ENCODE peak calls at places on chromosomes 7 and 10, in seven cellular contexts. L is brain pericyte; M is stimulated activated CD8-positive, alpha-beta memory T cell treated with anti-CD3 and anti-CD28 coated beads, Interleukin-4, amount 100 ng/mL, for 4 hours; P is pancreas; Q is NCI-H1105 treated with DMSO at 0.1 percent for 48 hours; T is NCI-H2107; J is tibial nerve. A is an unnamed sample.

GRCh38 chr7:69844264-69844868 is 246.1 kb downstream of the AUTS2 start:
- DNase-seq in L (no peak), M (no peak), P (no peak), Q (no peak), T (no peak), J (no peak), A (no peak)

GRCh38 chr7:156017916-156018700 is 205.8 kb upstream of the SHH start:
- DNase-seq in L (no peak), M (no peak), P (no peak), Q (no peak), T (no peak), J (no peak), A (peak)

GRCh38 chr10:71810048-71810750 is 36.9 kb upstream of the VSIR start:
- DNase-seq in L (no peak), M (no peak), P (no peak), Q (no peak), T (no peak), J (no peak), A (no peak)

GRCh38 chr10:3423411-3423810 is 250.8 kb upstream of the PITRM1 start:
- DNase-seq in L (no peak), M (no peak), P (no peak), Q (no peak), T (no peak), J (no peak), A (no peak)

GRCh38 chr7:51013861-51014511 is 231.3 kb upstream of the GRB10 start:
- DNase-seq in L (no peak), M (no peak), P (no peak), Q (no peak), T (no peak), J (no peak), A (no peak)

GRCh38 chr10:118330295-118331076 is 11.6 kb downstream of the FAM204A start:
- DNase-seq in L (no peak), M (no peak), P (no peak), Q (no peak), T (no peak), J (no peak), A (no peak)

GRCh38 chr10:3805227-3805790 is 20.3 kb upstream of the KLF6 start:
- DNase-seq in L (no peak), M (no peak), P (no peak), Q (no peak), T (no peak), J (no peak), A (no peak)

GRCh38 chr7:4024133-4024532 is 658.0 kb upstream of the FOXK1 start:
- DNase-seq in L (no peak), M (no peak), P (no peak), Q (no peak), T (no peak), J (no peak), A (no peak)

GRCh38 chr7:157272351-157273207 is 64.2 kb upstream of the DNAJB6 start:
- DNase-seq in L (no peak), M (no peak), P (no peak), Q (no peak), T (no peak), J (no peak), A (no peak)

GRCh38 chr7:130752424-130752823 is 18.4 kb upstream of the KLF14 start:
- DNase-seq in L (no peak), M (no peak), P (no peak), Q (no peak), T (no peak), J (no peak), A (no peak)

GRCh38 chr10:82249141-82249540 is 374.1 kb downstream of the NRG3 start:
- DNase-seq in L (no peak), M (no peak), P (no peak), Q (no peak), T (no peak), J (no peak), A (no peak)

GRCh38 chr7:82270909-82271308 is 172.7 kb downstream of the CACNA2D1 start:
- DNase-seq in L (no peak), M (no peak), P (no peak), Q (no peak), T (no peak), J (no peak), A (no peak)

GRCh38 chr10:47033081-47033480 is 121.9 kb downstream of the PTPN20 start:
- DNase-seq in L (no peak), M (no peak), P (no peak), Q (no peak), T (no peak), J (no peak), A (peak)

GRCh38 chr7:41696323-41696916 is 6.5 kb downstream of the INHBA start:
- DNase-seq in L (peak), M (no peak), P (peak), Q (peak), T (peak), J (peak), A (no peak)

GRCh38 chr7:90701771-90702170 is 105.7 kb downstream of the CDK14 start:
- DNase-seq in L (no peak), M (no peak), P (no peak), Q (no peak), T (no peak), J (no peak), A (no peak)

GRCh38 chr7:106623846-106624245 is 37.1 kb downstream of the CCDC71L start:
- DNase-seq in L (no peak), M (no peak), P (peak), Q (no peak), T (no peak), J (no peak), A (no peak)

GRCh38 chr7:63080406-63080805 is 918.2 kb upstream of the ZNF722 start:
- DNase-seq in L (no peak), M (no peak), P (no peak), Q (no peak), T (no peak), J (no peak), A (no peak)

GRCh38 chr7:117323877-117324699 is 1.2 kb upstream of the WNT2 start:
- DNase-seq in L (no peak), M (no peak), P (peak), Q (peak), T (no peak), J (no peak), A (peak)

GRCh38 chr7:122304604-122304975 is at the start of gene FEZF1:
- DNase-seq in L (no peak), M (no peak), P (peak), Q (peak), T (no peak), J (no peak), A (no peak)

GRCh38 chr7:79610301-79610700 is 156.8 kb upstream of the MAGI2 start:
- DNase-seq in L (no peak), M (no peak), P (no peak), Q (no peak), T (no peak), J (no peak), A (no peak)